ENCODE peak calls at places on chromosome 18, in six cellular contexts. Y, C, K, J, P and G are unnamed samples.

GRCh38 chr18:27921904-27922541 is 254.9 kb downstream of the CDH2 start:
- DNase-seq in P (no peak), K (no peak), J (peak), C (peak), Y (no peak), G (no peak)

GRCh38 chr18:43533371-43533770 is 256.1 kb upstream of the SYT4 start:
- DNase-seq in J (peak), Y (no peak), C (no peak), K (no peak), P (no peak), G (no peak)

GRCh38 chr18:477565-477964 is 22.9 kb downstream of the COLEC12 start:
- DNase-seq in Y (no peak), J (no peak), K (no peak), P (no peak), C (no peak), G (no peak)

GRCh38 chr18:9887992-9888391 is 2.2 kb downstream of the TXNDC2 start:
- DNase-seq in Y (no peak), P (no peak), C (no peak), J (no peak), K (no peak), G (no peak)

GRCh38 chr18:8359076-8359475 is 250.2 kb upstream of the RAB12 start:
- DNase-seq in J (no peak), P (no peak), C (no peak), Y (no peak), K (no peak), G (no peak)

GRCh38 chr18:13710460-13710859 is 15.9 kb downstream of the FAM210A start:
- DNase-seq in Y (no peak), K (no peak), J (peak), P (no peak), C (no peak), G (no peak)

GRCh38 chr18:63823516-63824219 is 48.5 kb downstream of the SERPINB7 start:
- DNase-seq in C (peak), K (peak), J (peak), P (no peak), Y (no peak), G (no peak)

GRCh38 chr18:22765889-22766288 is 167.2 kb upstream of the RBBP8 start:
- DNase-seq in Y (no peak), J (no peak), K (no peak), C (no peak), P (no peak), G (no peak)

GRCh38 chr18:57786038-57786437 is 17.1 kb downstream of the ATP8B1 start:
- DNase-seq in J (no peak), P (no peak), K (no peak), Y (no peak), C (no peak), G (no peak)

GRCh38 chr18:9517869-9518268 is 42.6 kb downstream of the RALBP1 start:
- DNase-seq in Y (no peak), P (no peak), C (peak), K (no peak), J (no peak), G (no peak)

GRCh38 chr18:55838841-55839240 is 250.8 kb upstream of the TCF4 start:
- DNase-seq in Y (no peak), J (peak), P (no peak), C (no peak), K (no peak), G (no peak)

GRCh38 chr18:7234061-7234460 is 3.2 kb downstream of the LRRC30 start:
- DNase-seq in J (no peak), C (no peak), P (peak), Y (no peak), K (no peak), G (no peak)

DNA sequence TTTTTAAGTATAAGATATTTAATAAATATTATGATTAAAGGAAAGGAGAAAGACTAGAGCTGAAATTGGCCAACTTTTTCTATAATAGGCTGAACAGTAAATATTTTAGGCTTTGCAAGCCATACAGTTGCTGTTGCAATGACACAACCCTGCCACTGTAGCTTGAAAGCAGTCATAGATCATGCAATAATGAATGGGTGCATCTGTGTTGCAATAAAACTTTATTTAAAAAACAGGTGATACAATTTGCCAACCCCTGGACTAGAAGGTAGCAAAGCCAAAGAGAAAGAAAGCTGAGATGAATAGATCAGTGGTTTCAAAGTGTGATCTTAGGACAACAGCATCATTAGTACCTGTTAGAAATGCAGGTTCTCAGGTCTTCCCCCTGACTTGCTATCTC is 219.1 kb downstream of the SETBP1 start:
- DNase-seq in C (no peak), K (no peak), Y (no peak), P (no peak), J (no peak), G (no peak)
- TF ChIP-seq CTCF in C (no peak), K (no peak), Y (no peak), P (no peak), J (peak), G (peak)

DNA sequence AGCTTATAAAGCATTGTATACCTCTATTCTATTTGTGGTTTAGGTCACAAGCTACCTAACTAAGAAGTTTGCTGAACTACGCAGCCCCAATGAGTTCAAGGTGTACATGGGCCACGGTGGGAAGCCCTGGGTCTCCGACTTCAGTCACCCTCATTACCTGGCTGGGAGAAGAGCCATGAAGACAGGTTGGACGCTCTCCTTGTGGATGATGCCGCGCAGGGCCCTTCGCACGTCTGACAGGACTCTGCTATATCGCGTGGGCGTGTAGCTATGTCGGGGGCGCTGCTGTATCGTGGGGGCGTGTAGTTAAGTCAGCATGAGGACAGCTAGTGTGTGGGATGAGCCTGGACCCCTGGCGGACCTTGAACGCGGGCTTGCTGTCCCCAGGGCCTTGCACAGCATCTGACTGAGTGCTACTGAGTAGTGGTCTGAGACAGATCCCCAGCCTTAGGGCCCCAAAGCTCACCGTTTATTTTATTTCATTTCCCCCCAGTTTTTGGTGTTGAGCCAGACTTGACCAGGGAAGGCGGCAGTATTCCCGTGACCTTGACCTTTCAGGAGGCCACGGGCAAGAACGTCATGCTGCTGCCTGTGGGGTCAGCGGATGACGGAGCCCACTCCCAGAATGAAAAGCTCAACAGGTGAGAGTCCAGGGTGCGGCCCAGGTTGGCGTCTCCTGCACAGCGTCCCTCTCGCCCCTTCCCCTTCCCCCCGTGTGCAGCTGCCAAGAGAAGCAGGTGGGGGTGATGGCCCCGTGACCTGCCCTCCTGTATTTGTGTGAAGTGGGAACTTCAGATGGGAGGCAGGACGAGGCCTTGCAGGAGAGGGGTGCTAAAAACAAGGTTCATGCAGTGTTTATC is 15.6 kb upstream of the CNDP1 start:
- DNase-seq in J (no peak), P (no peak), K (no peak), C (no peak), Y (no peak), G (no peak)
- H3K4me3 ChIP-seq in J (no peak), P (no peak), K (no peak), C (no peak), Y (no peak), G (no peak)

GRCh38 chr18:21597616-21598015 is 2.9 kb downstream of the ESCO1 start:
- DNase-seq in C (no peak), J (no peak), Y (no peak), K (no peak), P (no peak), G (no peak)
- TF ChIP-seq CTCF in C (no peak), J (no peak), Y (no peak), K (no peak), P (no peak), G (no peak)

GRCh38 chr18:59899298-59900221 is at the start of gene PMAIP1:
- DNase-seq in K (peak), P (peak), C (peak), J (peak), Y (peak), G (no peak)

GRCh38 chr18:59900222-59901128 is 679 bp downstream of the PMAIP1 start:
- DNase-seq in J (peak), C (peak), Y (no peak), K (peak), P (no peak), G (peak)

GRCh38 chr18:59902993-59903610 is 3.3 kb downstream of the PMAIP1 start:
- DNase-seq in Y (no peak), C (no peak), P (no peak), J (no peak), K (no peak), G (no peak)

GRCh38 chr18:59904051-59904601 is 4.3 kb downstream of the PMAIP1 start:
- DNase-seq in Y (no peak), P (no peak), J (peak), K (no peak), C (no peak), G (no peak)

GRCh38 chr18:59902180-59902992 is 2.6 kb downstream of the PMAIP1 start:
- DNase-seq in Y (no peak), P (no peak), K (no peak), C (peak), J (peak), G (no peak)
- H3K4me3 ChIP-seq in Y (no peak), P (no peak), K (no peak), C (no peak), J (peak), G (peak)

DNA sequence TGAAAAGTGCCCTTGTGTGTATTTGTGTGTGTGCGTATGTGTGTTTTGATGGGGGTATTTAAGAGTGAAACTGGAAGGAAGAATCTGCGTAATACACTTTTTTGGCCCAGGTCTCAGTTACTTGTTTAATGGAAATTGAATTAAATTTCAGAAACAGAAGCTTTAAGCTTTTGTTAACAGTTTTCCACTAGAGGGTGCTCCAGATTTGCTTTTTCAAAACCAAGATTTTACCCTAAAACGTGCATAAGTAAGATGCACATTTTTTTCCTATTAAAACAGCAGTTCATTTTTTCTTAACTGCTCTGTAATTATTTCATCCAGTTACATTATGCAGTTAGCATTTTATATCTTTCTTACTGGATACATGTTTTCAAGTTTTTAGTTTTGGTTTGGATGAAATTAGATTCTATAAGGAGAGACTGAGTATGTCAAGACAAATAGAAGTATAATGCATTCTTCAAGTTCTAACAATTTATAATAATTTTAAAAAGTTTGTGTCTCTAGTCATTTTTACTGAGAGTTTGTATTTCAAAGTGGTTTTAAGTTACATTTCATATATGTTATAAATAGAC is 97.2 kb downstream of the PIK3C3 start:
- DNase-seq in C (peak), K (no peak), J (peak), Y (no peak), P (no peak), G (no peak)
- TF ChIP-seq CTCF in C (peak), K (no peak), J (peak), Y (no peak), P (no peak), G (peak)

GRCh38 chr18:75161629-75162028 is 47.3 kb downstream of the PTGR3 start:
- DNase-seq in Y (no peak), P (peak), K (no peak), C (peak), J (peak), G (no peak)
- H3K4me3 ChIP-seq in Y (peak), P (peak), K (no peak), C (peak), J (peak), G (peak)

GRCh38 chr18:78701753-78702409 is 277.7 kb upstream of the SALL3 start:
- DNase-seq in P (no peak), K (no peak), C (no peak), J (no peak), Y (no peak), G (no peak)
- TF ChIP-seq CTCF in P (no peak), K (no peak), C (no peak), J (no peak), Y (no peak), G (no peak)

DNA sequence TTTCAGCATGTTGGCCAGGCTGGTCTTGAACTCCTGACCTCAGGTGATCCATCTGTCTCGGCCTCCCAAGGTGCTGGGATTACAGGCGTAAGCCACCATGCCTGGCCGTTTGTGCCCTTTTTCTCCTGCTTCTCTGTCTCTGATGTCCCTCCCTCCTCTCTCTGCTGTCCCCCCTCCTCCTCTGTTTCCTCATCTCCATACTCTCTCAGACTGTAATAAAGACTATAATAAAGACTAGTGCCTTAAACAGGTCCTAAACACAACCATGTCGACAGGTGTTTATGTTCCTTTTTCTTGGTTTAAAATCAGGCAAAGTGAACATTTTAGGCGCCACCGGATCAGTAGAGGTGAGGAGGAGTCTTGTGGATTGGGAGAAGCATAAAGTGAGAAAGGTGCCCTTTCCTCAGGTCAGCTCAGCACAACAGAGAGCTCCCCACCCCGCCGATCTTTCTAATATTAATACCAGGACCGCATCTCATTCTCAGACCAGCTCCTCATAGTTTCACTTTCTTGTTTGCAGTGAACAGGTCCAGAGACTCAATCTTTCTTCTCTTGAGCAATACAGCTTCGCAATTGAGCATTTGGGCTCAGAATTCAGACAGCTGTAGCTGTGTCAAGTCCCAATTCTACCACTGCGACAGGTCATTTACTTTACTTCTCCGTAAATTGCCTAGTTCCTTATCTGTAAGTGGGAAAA is 23.7 kb downstream of the TIMM21 start:
- DNase-seq in Y (no peak), C (peak), P (no peak), K (no peak), J (no peak), G (no peak)
- H3K4me3 ChIP-seq in Y (no peak), C (peak), P (no peak), K (peak), J (no peak), G (no peak)